ENCODE peak calls at places on chromosomes 3 and 15, in five cellular contexts. H is EH, J is T follicular helper cell, Z is sciatic nerve, S is T-helper 22 cell. X is an unnamed sample.

GRCh38 chr15:77475898-77476297 is 55.2 kb downstream of the HMG20A start:
- DNase-seq in S (no peak), J (no peak), Z (no peak), H (no peak), X (no peak)

GRCh38 chr15:93716615-93717221 is 514.6 kb upstream of the MCTP2 start:
- DNase-seq in Z (no peak), J (no peak), H (no peak), S (no peak), X (no peak)

GRCh38 chr15:78757636-78757905 is 53.7 kb downstream of the ADAMTS7 start:
- DNase-seq in S (no peak), J (no peak), Z (peak; percentile 57), H (no peak), X (no peak)

GRCh38 chr15:40252438-40253178 is 13.7 kb downstream of the PAK6 start:
- DNase-seq in H (no peak), J (no peak), S (no peak), Z (no peak), X (peak; percentile 24)

GRCh38 chr3:72234394-72234793 is 449.4 kb upstream of the PROK2 start:
- DNase-seq in H (peak; percentile 78), S (no peak), Z (no peak), J (no peak), X (peak; percentile 15)

GRCh38 chr15:76678766-76679165 is 226.4 kb downstream of the SCAPER start:
- DNase-seq in Z (no peak), S (no peak), J (no peak), H (peak; percentile 61), X (no peak)

GRCh38 chr3:160553829-160554228 is 11.5 kb downstream of the KPNA4 start:
- DNase-seq in J (no peak), H (no peak), S (no peak), Z (no peak), X (no peak)

GRCh38 chr3:9347887-9348286 is 15.0 kb upstream of the THUMPD3 start:
- DNase-seq in H (peak; percentile 91), S (no peak), J (no peak), Z (no peak), X (peak; percentile 31)

GRCh38 chr15:40291088-40291574 is 8.3 kb upstream of the ANKRD63 start:
- DNase-seq in J (no peak), H (peak; percentile 69), Z (no peak), S (no peak), X (peak; percentile 71)

GRCh38 chr3:169430687-169431404 is 232.7 kb downstream of the MECOM start:
- DNase-seq in H (peak; percentile 17), S (no peak), Z (no peak), J (no peak), X (peak; percentile 3)

GRCh38 chr15:74825895-74826294 is 532 bp upstream of the CPLX3 start:
- DNase-seq in J (no peak), S (no peak), H (no peak), Z (no peak), X (no peak)

GRCh38 chr3:171462224-171462623 is 2.0 kb upstream of the TNIK start:
- DNase-seq in J (no peak), H (no peak), Z (no peak), S (no peak), X (no peak)

GRCh38 chr3:197847866-197848401 is 56.9 kb downstream of the LRCH3 start:
- DNase-seq in H (peak; percentile 54), Z (no peak), S (no peak), J (no peak), X (peak; percentile 20)

GRCh38 chr3:104066658-104067057 is 1300.1 kb upstream of the ALCAM start:
- DNase-seq in Z (no peak), S (no peak), H (no peak), J (no peak), X (no peak)

GRCh38 chr3:53158700-53159414 is 2.2 kb upstream of the PRKCD start:
- DNase-seq in J (no peak), H (no peak), Z (no peak), S (no peak), X (no peak)

GRCh38 chr3:56624725-56625124 is 58.3 kb downstream of the TASOR start:
- DNase-seq in S (no peak), J (no peak), Z (no peak), H (peak; percentile 65), X (peak; percentile 28)

GRCh38 chr3:195914648-195915473 is 6.5 kb upstream of the TNK2 start:
- DNase-seq in H (peak; percentile 98), Z (peak; percentile 95), S (peak; percentile 77), J (peak; percentile 89), X (peak; percentile 97)

GRCh38 chr3:18645603-18646002 is 220.5 kb upstream of the SATB1 start:
- DNase-seq in J (no peak), H (no peak), Z (no peak), S (no peak), X (no peak)

GRCh38 chr3:138072816-138073215 is 42.6 kb downstream of the DZIP1L start:
- DNase-seq in Z (no peak), S (no peak), J (no peak), H (no peak), X (no peak)

GRCh38 chr3:64902117-64902516 is 214.3 kb upstream of the ADAMTS9 start:
- DNase-seq in Z (no peak), J (no peak), S (no peak), H (no peak), X (no peak)

GRCh38 chr3:32290619-32291018 is 52.1 kb downstream of the CMTM8 start:
- DNase-seq in J (no peak), S (no peak), H (no peak), Z (no peak), X (no peak)

GRCh38 chr3:100682056-100682853 is 27.0 kb upstream of the TFG start:
- DNase-seq in Z (peak; percentile 55), J (no peak), H (peak; percentile 9), S (no peak), X (no peak)

GRCh38 chr3:41711656-41712055 is 250.2 kb downstream of the ULK4 start:
- DNase-seq in H (peak; percentile 68), J (no peak), Z (no peak), S (no peak), X (peak; percentile 39)

GRCh38 chr15:28985691-28986090 is 99.9 kb downstream of the APBA2 start:
- DNase-seq in H (no peak), J (no peak), S (no peak), Z (no peak), X (no peak)

GRCh38 chr3:49098429-49098828 is 4.6 kb upstream of the QRICH1 start:
- DNase-seq in S (no peak), H (no peak), Z (no peak), J (no peak), X (peak; percentile 80)

GRCh38 chr15:92502930-92503329 is 109.2 kb downstream of the ST8SIA2 start:
- DNase-seq in H (no peak), Z (no peak), J (no peak), S (no peak), X (no peak)

X was measured in RPMI7951.